ENCODE peak calls at places on chromosomes 1 and 21, in six cellular contexts. One of them, this sample, is unnamed.
A peak's percentile ranks its signal among the peaks of the same experiment; 100 is the strongest.

GRCh38 chr1:45339694-45340558 is at the start of the genes MUTYH and TOE1:
- DNase-seq in GM12891: peak; percentile 94
- DNase-seq in H1: peak; percentile 95
- DNase-seq in HepG2: peak; percentile 87
- DNase-seq in K562: peak; percentile 98
- DNase-seq in GM12878: peak; percentile 73
- DNase-seq in this sample: peak; percentile 94

GRCh38 chr1:208081972-208082371 is 162.2 kb downstream of the PLXNA2 start:
- DNase-seq in GM12878: no peak
- DNase-seq in GM12891: no peak
- DNase-seq in HepG2: no peak
- DNase-seq in K562: peak; percentile 30
- DNase-seq in H1: no peak
- DNase-seq in this sample: no peak

GRCh38 chr1:3034162-3034561 is 12.9 kb downstream of the ACTRT2 start:
- DNase-seq in K562: no peak
- DNase-seq in GM12878: no peak
- DNase-seq in GM12891: no peak
- DNase-seq in HepG2: no peak
- DNase-seq in H1: no peak
- DNase-seq in this sample: no peak

GRCh38 chr1:202664083-202664482 is 46.2 kb downstream of the SYT2 start:
- DNase-seq in GM12891: no peak
- DNase-seq in H1: no peak
- DNase-seq in GM12878: no peak
- DNase-seq in K562: no peak
- DNase-seq in HepG2: no peak
- DNase-seq in this sample: no peak

GRCh38 chr1:161706116-161706482 is 930 bp upstream of the FCRLA start:
- DNase-seq in GM12878: no peak
- DNase-seq in H1: no peak
- DNase-seq in HepG2: no peak
- DNase-seq in GM12891: no peak
- DNase-seq in K562: no peak
- DNase-seq in this sample: no peak

GRCh38 chr1:157496121-157496526 is 56.2 kb downstream of the FCRL5 start:
- DNase-seq in H1: peak; percentile 71
- DNase-seq in K562: peak; percentile 49
- DNase-seq in GM12878: no peak
- DNase-seq in GM12891: no peak
- DNase-seq in HepG2: peak; percentile 36
- DNase-seq in this sample: no peak

GRCh38 chr1:241356187-241356518 is 852 bp downstream of the RGS7 start:
- DNase-seq in K562: no peak
- DNase-seq in H1: no peak
- DNase-seq in GM12878: no peak
- DNase-seq in GM12891: no peak
- DNase-seq in HepG2: no peak
- DNase-seq in this sample: no peak

GRCh38 chr21:22941779-22942178 is 1943.6 kb downstream of the NCAM2 start:
- DNase-seq in H1: no peak
- DNase-seq in HepG2: no peak
- DNase-seq in GM12878: no peak
- DNase-seq in GM12891: no peak
- DNase-seq in K562: no peak
- DNase-seq in this sample: no peak

GRCh38 chr1:58994664-58995063 is 210.8 kb upstream of the JUN start:
- DNase-seq in GM12891: no peak
- DNase-seq in GM12878: no peak
- DNase-seq in H1: no peak
- DNase-seq in K562: no peak
- DNase-seq in HepG2: no peak
- DNase-seq in this sample: no peak

GRCh38 chr1:5455056-5455455 is 537.2 kb downstream of the NPHP4 start:
- DNase-seq in GM12891: no peak
- DNase-seq in GM12878: no peak
- DNase-seq in HepG2: no peak
- DNase-seq in K562: no peak
- DNase-seq in H1: no peak
- DNase-seq in this sample: no peak

GRCh38 chr1:192877283-192877886 is 68.5 kb downstream of the RGS2 start:
- DNase-seq in HepG2: no peak
- DNase-seq in H1: no peak
- DNase-seq in K562: no peak
- DNase-seq in GM12891: no peak
- DNase-seq in GM12878: no peak
- DNase-seq in this sample: no peak

GRCh38 chr1:187185389-187185788 is 356.6 kb downstream of the PLA2G4A start:
- DNase-seq in GM12878: no peak
- DNase-seq in GM12891: no peak
- DNase-seq in H1: no peak
- DNase-seq in HepG2: no peak
- DNase-seq in K562: no peak
- DNase-seq in this sample: no peak

GRCh38 chr1:203131548-203132200 is 4.1 kb downstream of the ADORA1 start:
- DNase-seq in GM12878: no peak
- DNase-seq in HepG2: no peak
- DNase-seq in H1: no peak
- DNase-seq in GM12891: no peak
- DNase-seq in K562: no peak
- DNase-seq in this sample: no peak

GRCh38 chr1:36136535-36136934 is 11.5 kb upstream of the COL8A2 start:
- DNase-seq in GM12891: no peak
- DNase-seq in K562: no peak
- DNase-seq in GM12878: no peak
- DNase-seq in HepG2: no peak
- DNase-seq in H1: no peak
- DNase-seq in this sample: no peak
- TF ChIP-seq POLR2AphosphoS5 in GM12891: no peak
- TF ChIP-seq POLR2AphosphoS5 in K562: no peak
- TF ChIP-seq POLR2AphosphoS5 in GM12878: no peak
- TF ChIP-seq POLR2AphosphoS5 in HepG2: no peak
- TF ChIP-seq POLR2AphosphoS5 in H1: no peak
- TF ChIP-seq POLR2AphosphoS5 in this sample: no peak

GRCh38 chr21:15277498-15277897 is 212.7 kb upstream of the NRIP1 start:
- DNase-seq in H1: no peak
- DNase-seq in HepG2: no peak
- DNase-seq in GM12891: no peak
- DNase-seq in K562: no peak
- DNase-seq in GM12878: no peak
- DNase-seq in this sample: no peak
- TF ChIP-seq TAF1 in H1: no peak
- TF ChIP-seq TAF1 in HepG2: no peak
- TF ChIP-seq TAF1 in GM12891: no peak
- TF ChIP-seq TAF1 in K562: no peak
- TF ChIP-seq TAF1 in GM12878: no peak
- TF ChIP-seq TAF1 in this sample: no peak

GRCh38 chr1:233613252-233614172 is at the start of gene KCNK1:
- DNase-seq in HepG2: no peak
- DNase-seq in K562: peak; percentile 77
- DNase-seq in GM12891: no peak
- DNase-seq in H1: peak; percentile 86
- DNase-seq in GM12878: no peak
- DNase-seq in this sample: peak; percentile 23
- TF ChIP-seq POLR2AphosphoS5 in HepG2: no peak
- TF ChIP-seq POLR2AphosphoS5 in K562: no peak
- TF ChIP-seq POLR2AphosphoS5 in GM12891: no peak
- TF ChIP-seq POLR2AphosphoS5 in H1: peak; percentile 71
- TF ChIP-seq POLR2AphosphoS5 in GM12878: peak; percentile 7
- TF ChIP-seq POLR2AphosphoS5 in this sample: no peak

GRCh38 chr1:33848205-33848604 is 15.7 kb upstream of the HMGB4 start:
- DNase-seq in GM12891: no peak
- DNase-seq in HepG2: no peak
- DNase-seq in GM12878: no peak
- DNase-seq in K562: no peak
- DNase-seq in H1: no peak
- DNase-seq in this sample: no peak

GRCh38 chr1:33852711-33853110 is 11.2 kb upstream of the HMGB4 start:
- DNase-seq in GM12878: no peak
- DNase-seq in HepG2: no peak
- DNase-seq in K562: no peak
- DNase-seq in GM12891: no peak
- DNase-seq in H1: no peak
- DNase-seq in this sample: no peak

GRCh38 chr1:33849206-33849605 is 14.7 kb upstream of the HMGB4 start:
- DNase-seq in HepG2: no peak
- DNase-seq in GM12891: no peak
- DNase-seq in GM12878: no peak
- DNase-seq in K562: no peak
- DNase-seq in H1: no peak
- DNase-seq in this sample: no peak

DNA sequence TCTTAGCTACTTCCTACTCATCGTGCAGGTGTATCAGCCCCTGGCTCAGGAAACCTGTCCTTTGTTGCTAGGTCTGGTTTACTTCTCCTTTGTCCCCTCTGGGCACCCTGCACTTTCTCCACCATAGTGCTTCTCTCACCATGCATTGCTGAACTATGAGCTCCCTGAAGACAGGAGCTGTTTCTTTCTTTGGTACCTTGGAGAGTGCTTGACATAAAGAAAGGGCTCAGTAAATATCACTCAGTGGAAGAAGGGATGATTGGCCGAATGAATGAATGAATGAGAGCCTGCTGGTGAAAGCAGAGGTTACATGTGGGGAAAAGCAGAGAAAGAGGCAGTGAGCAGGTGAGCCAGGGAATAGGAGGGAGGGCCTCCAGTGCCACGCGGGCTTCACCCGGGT is 9.8 kb upstream of the HMGB4 start:
- DNase-seq in GM12891: no peak
- DNase-seq in GM12878: no peak
- DNase-seq in K562: no peak
- DNase-seq in HepG2: no peak
- DNase-seq in H1: no peak
- DNase-seq in this sample: no peak
- TF ChIP-seq TAF1 in GM12891: no peak
- TF ChIP-seq TAF1 in GM12878: no peak
- TF ChIP-seq TAF1 in K562: no peak
- TF ChIP-seq TAF1 in HepG2: no peak
- TF ChIP-seq TAF1 in H1: no peak
- TF ChIP-seq TAF1 in this sample: no peak

DNA sequence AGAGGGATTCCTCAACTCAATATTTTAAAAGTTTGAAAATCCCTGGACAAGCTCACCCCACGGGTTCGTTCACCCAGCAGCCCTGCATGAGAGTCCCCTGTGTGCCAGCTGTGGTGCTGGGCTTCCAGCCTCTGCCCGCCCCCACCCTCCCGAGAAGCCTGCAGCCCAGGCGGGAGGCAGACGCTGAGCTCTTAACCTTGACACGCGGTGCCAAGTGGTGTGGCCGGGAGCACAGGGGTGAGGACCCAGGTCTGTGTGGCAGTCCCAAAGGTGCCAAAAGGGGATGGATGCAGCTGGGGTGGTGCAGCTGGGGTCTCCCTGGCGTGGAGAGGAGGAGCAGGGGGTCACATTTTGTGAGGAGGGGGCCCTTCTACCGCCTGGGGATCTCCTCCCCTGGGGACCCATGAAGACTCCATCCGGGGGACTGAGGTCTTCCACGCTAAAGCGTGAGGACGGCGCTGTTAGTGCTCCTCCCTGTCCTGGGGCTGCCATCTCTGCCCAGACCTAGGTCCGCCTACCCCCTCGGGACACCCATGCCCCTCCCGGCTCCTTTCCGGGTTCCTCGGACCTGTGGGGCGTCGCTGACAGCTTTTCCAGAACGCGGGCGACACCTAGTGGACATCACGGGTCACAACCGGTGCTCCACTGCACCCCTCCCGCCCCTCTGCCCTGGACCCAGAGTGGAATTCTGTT is 12.9 kb downstream of the PLA2G2F start:
- DNase-seq in HepG2: peak; percentile 60
- DNase-seq in K562: peak; percentile 94
- DNase-seq in GM12878: no peak
- DNase-seq in GM12891: peak; percentile 93
- DNase-seq in H1: peak; percentile 95
- DNase-seq in this sample: peak; percentile 93
- TF ChIP-seq POLR2AphosphoS5 in HepG2: no peak
- TF ChIP-seq POLR2AphosphoS5 in K562: no peak
- TF ChIP-seq POLR2AphosphoS5 in GM12878: no peak
- TF ChIP-seq POLR2AphosphoS5 in GM12891: no peak
- TF ChIP-seq POLR2AphosphoS5 in H1: no peak
- TF ChIP-seq POLR2AphosphoS5 in this sample: no peak

GRCh38 chr1:118154220-118154619 is 30.8 kb downstream of the SPAG17 start:
- DNase-seq in HepG2: no peak
- DNase-seq in GM12891: no peak
- DNase-seq in H1: no peak
- DNase-seq in K562: peak; percentile 15
- DNase-seq in GM12878: peak; percentile 3
- DNase-seq in this sample: no peak
- TF ChIP-seq TAF1 in HepG2: no peak
- TF ChIP-seq TAF1 in GM12891: no peak
- TF ChIP-seq TAF1 in H1: no peak
- TF ChIP-seq TAF1 in K562: no peak
- TF ChIP-seq TAF1 in GM12878: no peak
- TF ChIP-seq TAF1 in this sample: no peak

GRCh38 chr1:171140466-171140865 is 44.6 kb upstream of the FMO2 start:
- DNase-seq in K562: no peak
- DNase-seq in GM12878: no peak
- DNase-seq in HepG2: no peak
- DNase-seq in GM12891: no peak
- DNase-seq in H1: no peak
- DNase-seq in this sample: no peak
- TF ChIP-seq POLR2AphosphoS5 in K562: no peak
- TF ChIP-seq POLR2AphosphoS5 in GM12878: no peak
- TF ChIP-seq POLR2AphosphoS5 in HepG2: no peak
- TF ChIP-seq POLR2AphosphoS5 in GM12891: no peak
- TF ChIP-seq POLR2AphosphoS5 in H1: no peak
- TF ChIP-seq POLR2AphosphoS5 in this sample: no peak

This sample was measured in GM12892.